ENCODE peak calls at places on chromosomes 1 and 21, in four cellular contexts. One of them, this sample, is unnamed.

GRCh38 chr1:224761245-224761644 is 145.1 kb downstream of the CNIH3 start:
- DNase-seq in transverse colon: no peak
- DNase-seq in esophagus muscularis mucosa: no peak
- DNase-seq in GM12878: no peak
- DNase-seq in this sample: no peak

GRCh38 chr1:9069324-9070100 is at the start of gene SLC2A5:
- DNase-seq in transverse colon: peak
- DNase-seq in GM12878: peak
- DNase-seq in esophagus muscularis mucosa: no peak
- DNase-seq in this sample: peak

GRCh38 chr1:107141491-107142369 is 891 bp downstream of the NTNG1 start:
- DNase-seq in GM12878: no peak
- DNase-seq in esophagus muscularis mucosa: no peak
- DNase-seq in transverse colon: no peak
- DNase-seq in this sample: no peak

GRCh38 chr1:33330376-33330890 is 9.5 kb upstream of the A3GALT2 start:
- DNase-seq in esophagus muscularis mucosa: no peak
- DNase-seq in transverse colon: no peak
- DNase-seq in GM12878: no peak
- DNase-seq in this sample: peak

GRCh38 chr1:16318544-16318943 is 33.7 kb downstream of the FBXO42 start:
- DNase-seq in GM12878: no peak
- DNase-seq in transverse colon: peak
- DNase-seq in esophagus muscularis mucosa: peak
- DNase-seq in this sample: no peak

GRCh38 chr1:184860535-184860934 is 105.9 kb upstream of the EDEM3 start:
- DNase-seq in GM12878: no peak
- DNase-seq in transverse colon: no peak
- DNase-seq in esophagus muscularis mucosa: no peak
- DNase-seq in this sample: no peak

GRCh38 chr1:99548924-99549605 is 96.8 kb upstream of the PALMD start:
- DNase-seq in transverse colon: no peak
- DNase-seq in esophagus muscularis mucosa: no peak
- DNase-seq in GM12878: no peak
- DNase-seq in this sample: no peak

GRCh38 chr1:69523032-69523431 is 44.7 kb upstream of the LRRC7 start:
- DNase-seq in transverse colon: no peak
- DNase-seq in GM12878: no peak
- DNase-seq in esophagus muscularis mucosa: no peak
- DNase-seq in this sample: no peak

GRCh38 chr21:34668803-34669148 is at the start of gene CLIC6:
- DNase-seq in transverse colon: peak
- DNase-seq in esophagus muscularis mucosa: no peak
- DNase-seq in GM12878: no peak
- DNase-seq in this sample: peak

GRCh38 chr1:53737648-53738204 is 1.2 kb downstream of the GLIS1 start:
- DNase-seq in transverse colon: no peak
- DNase-seq in GM12878: no peak
- DNase-seq in esophagus muscularis mucosa: no peak
- DNase-seq in this sample: no peak

GRCh38 chr1:200139661-200140250 is 112.2 kb downstream of the NR5A2 start:
- DNase-seq in GM12878: no peak
- DNase-seq in esophagus muscularis mucosa: no peak
- DNase-seq in transverse colon: no peak
- DNase-seq in this sample: no peak

GRCh38 chr1:44485229-44485932 is 80.3 kb downstream of the RNF220 start:
- DNase-seq in transverse colon: no peak
- DNase-seq in GM12878: no peak
- DNase-seq in esophagus muscularis mucosa: no peak
- DNase-seq in this sample: no peak

GRCh38 chr21:46093668-46094400 is 4.1 kb upstream of the COL6A2 start:
- DNase-seq in GM12878: no peak
- DNase-seq in transverse colon: no peak
- DNase-seq in esophagus muscularis mucosa: peak
- DNase-seq in this sample: peak

GRCh38 chr1:66354311-66354922 is 179.5 kb upstream of the SGIP1 start:
- DNase-seq in esophagus muscularis mucosa: no peak
- DNase-seq in transverse colon: no peak
- DNase-seq in GM12878: no peak
- DNase-seq in this sample: no peak

GRCh38 chr1:51518033-51518729 is 885 bp downstream of the EPS15 start:
- DNase-seq in esophagus muscularis mucosa: no peak
- DNase-seq in GM12878: peak
- DNase-seq in transverse colon: peak
- DNase-seq in this sample: peak

GRCh38 chr1:200896571-200897187 is 2.0 kb downstream of the INAVA start:
- DNase-seq in esophagus muscularis mucosa: no peak
- DNase-seq in transverse colon: peak
- DNase-seq in GM12878: no peak
- DNase-seq in this sample: no peak

GRCh38 chr1:45913183-45913924 is 109.9 kb downstream of the MAST2 start:
- DNase-seq in transverse colon: peak
- DNase-seq in esophagus muscularis mucosa: no peak
- DNase-seq in GM12878: no peak
- DNase-seq in this sample: peak

GRCh38 chr1:205313681-205314308 is 7.8 kb downstream of the NUAK2 start:
- DNase-seq in GM12878: peak
- DNase-seq in esophagus muscularis mucosa: peak
- DNase-seq in transverse colon: peak
- DNase-seq in this sample: no peak

GRCh38 chr1:235277709-235278108 is 50.3 kb downstream of the ARID4B start:
- DNase-seq in GM12878: no peak
- DNase-seq in transverse colon: no peak
- DNase-seq in esophagus muscularis mucosa: no peak
- DNase-seq in this sample: no peak

GRCh38 chr1:225539575-225539974 is 111.7 kb upstream of the LBR start:
- DNase-seq in GM12878: no peak
- DNase-seq in transverse colon: no peak
- DNase-seq in esophagus muscularis mucosa: no peak
- DNase-seq in this sample: no peak

GRCh38 chr1:11615109-11615508 is 39.1 kb downstream of the FBXO2 start:
- DNase-seq in esophagus muscularis mucosa: no peak
- DNase-seq in transverse colon: no peak
- DNase-seq in GM12878: no peak
- DNase-seq in this sample: no peak

GRCh38 chr21:17613242-17613676 is 558 bp upstream of the BTG3 start:
- DNase-seq in esophagus muscularis mucosa: no peak
- DNase-seq in GM12878: no peak
- DNase-seq in transverse colon: peak
- DNase-seq in this sample: peak

GRCh38 chr1:206575165-206575893 is 36.9 kb downstream of the EIF2D start:
- DNase-seq in transverse colon: peak
- DNase-seq in GM12878: no peak
- DNase-seq in esophagus muscularis mucosa: no peak
- DNase-seq in this sample: peak

GRCh38 chr1:89305493-89305892 is 32.8 kb upstream of the GBP5 start:
- DNase-seq in transverse colon: no peak
- DNase-seq in esophagus muscularis mucosa: no peak
- DNase-seq in GM12878: no peak
- DNase-seq in this sample: no peak

GRCh38 chr1:222288056-222288455 is 259.8 kb downstream of the HHIPL2 start:
- DNase-seq in transverse colon: no peak
- DNase-seq in GM12878: no peak
- DNase-seq in esophagus muscularis mucosa: no peak
- DNase-seq in this sample: no peak

GRCh38 chr1:175708787-175709186 is 34.6 kb downstream of the TNR start:
- DNase-seq in transverse colon: no peak
- DNase-seq in esophagus muscularis mucosa: no peak
- DNase-seq in GM12878: no peak
- DNase-seq in this sample: no peak

GRCh38 chr1:30730351-30731108 is 7.1 kb upstream of the MATN1 start:
- DNase-seq in transverse colon: no peak
- DNase-seq in GM12878: no peak
- DNase-seq in esophagus muscularis mucosa: no peak
- DNase-seq in this sample: no peak
- TF ChIP-seq POLR2AphosphoS5 in transverse colon: no peak
- TF ChIP-seq POLR2AphosphoS5 in GM12878: no peak
- TF ChIP-seq POLR2AphosphoS5 in esophagus muscularis mucosa: no peak
- TF ChIP-seq POLR2AphosphoS5 in this sample: no peak

GRCh38 chr1:24411963-24412362 is 1.6 kb downstream of the STPG1 start:
- DNase-seq in GM12878: no peak
- DNase-seq in transverse colon: no peak
- DNase-seq in esophagus muscularis mucosa: no peak
- DNase-seq in this sample: no peak
- TF ChIP-seq EP300 in GM12878: no peak
- TF ChIP-seq EP300 in transverse colon: no peak
- TF ChIP-seq EP300 in esophagus muscularis mucosa: no peak
- TF ChIP-seq EP300 in this sample: no peak

GRCh38 chr1:3040004-3040403 is 18.7 kb downstream of the ACTRT2 start:
- DNase-seq in GM12878: no peak
- DNase-seq in transverse colon: no peak
- DNase-seq in esophagus muscularis mucosa: no peak
- DNase-seq in this sample: no peak
- TF ChIP-seq POLR2AphosphoS5 in GM12878: no peak
- TF ChIP-seq POLR2AphosphoS5 in transverse colon: no peak
- TF ChIP-seq POLR2AphosphoS5 in esophagus muscularis mucosa: no peak
- TF ChIP-seq POLR2AphosphoS5 in this sample: no peak

GRCh38 chr1:109889094-109889493 is 21.6 kb upstream of the CSF1 start:
- DNase-seq in esophagus muscularis mucosa: no peak
- DNase-seq in GM12878: no peak
- DNase-seq in transverse colon: no peak
- DNase-seq in this sample: no peak
- TF ChIP-seq EP300 in esophagus muscularis mucosa: no peak
- TF ChIP-seq EP300 in GM12878: no peak
- TF ChIP-seq EP300 in transverse colon: no peak
- TF ChIP-seq EP300 in this sample: no peak

DNA sequence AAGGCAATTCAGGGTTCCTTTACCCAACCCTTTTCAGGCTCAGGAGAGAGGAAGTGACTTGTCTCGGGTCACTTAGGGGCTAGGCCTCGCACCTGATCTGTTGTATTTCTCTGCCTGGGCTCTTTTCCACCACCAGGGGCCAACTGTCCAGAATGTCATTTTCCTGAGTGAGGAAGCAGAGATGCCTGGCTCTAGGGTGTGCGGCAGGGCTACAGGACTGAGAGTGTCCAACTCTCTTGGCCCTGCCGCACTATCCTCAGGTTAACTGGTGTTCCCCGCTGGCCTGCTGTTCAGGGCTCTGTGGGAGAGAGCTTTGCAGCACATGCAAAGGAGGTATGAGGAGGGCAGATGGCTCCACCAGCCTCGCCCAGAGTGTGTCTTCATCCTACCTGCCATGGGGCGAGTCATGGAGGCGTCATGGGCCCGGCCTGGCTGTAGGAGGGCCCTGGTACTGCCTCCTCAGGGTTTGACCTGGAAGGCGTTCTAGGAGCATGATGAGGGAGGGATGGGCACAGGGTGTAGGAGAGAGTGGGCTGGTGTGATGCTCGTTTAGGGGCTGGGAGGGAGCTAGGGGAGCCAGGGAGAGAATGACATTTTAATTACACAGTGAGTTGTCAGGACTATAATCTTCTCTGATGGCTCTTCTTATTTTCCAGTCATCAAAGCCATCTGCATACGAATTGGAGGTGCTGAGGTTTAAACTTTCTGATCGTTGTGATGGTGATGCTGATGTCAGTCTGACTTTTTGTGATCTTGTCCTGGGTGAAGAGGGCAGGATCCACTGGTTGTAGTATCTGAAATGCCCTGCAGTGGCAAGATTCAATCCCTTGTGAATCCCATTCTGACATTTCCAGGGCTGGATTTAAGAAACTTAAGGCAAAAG is 128.4 kb downstream of the NOS1AP start:
- DNase-seq in esophagus muscularis mucosa: no peak
- DNase-seq in GM12878: no peak
- DNase-seq in transverse colon: no peak
- DNase-seq in this sample: no peak
- TF ChIP-seq POLR2AphosphoS5 in esophagus muscularis mucosa: no peak
- TF ChIP-seq POLR2AphosphoS5 in GM12878: no peak
- TF ChIP-seq POLR2AphosphoS5 in transverse colon: no peak
- TF ChIP-seq POLR2AphosphoS5 in this sample: no peak